ENCODE peak calls at places on chromosomes 1 and 21, in ten cellular contexts. One of them, this sample, is unnamed. For H3K4me1, the result is how much of the 10 kb centered on the place peaks cover.

GRCh38 chr21:37636152-37636860 is 269.7 kb downstream of the DYRK1A start:
- DNase-seq in GM23338: no peak
- DNase-seq in fibroblast of lung: peak
- DNase-seq in Panc1: peak
- DNase-seq in cardiac muscle cell: peak
- DNase-seq in A549: peak
- DNase-seq in stomach: no peak
- DNase-seq in right lobe of liver: no peak
- DNase-seq in HepG2: no peak
- DNase-seq in transverse colon: no peak
- DNase-seq in this sample: no peak

GRCh38 chr1:168824418-168824817 is 95.4 kb upstream of the DPT start:
- DNase-seq in cardiac muscle cell: no peak
- DNase-seq in HepG2: no peak
- DNase-seq in GM23338: no peak
- DNase-seq in transverse colon: no peak
- DNase-seq in A549: no peak
- DNase-seq in Panc1: no peak
- DNase-seq in fibroblast of lung: no peak
- DNase-seq in stomach: no peak
- DNase-seq in right lobe of liver: no peak
- DNase-seq in this sample: no peak

GRCh38 chr1:154975409-154976205 is 1.1 kb downstream of the CKS1B start:
- DNase-seq in Panc1: no peak
- DNase-seq in transverse colon: peak
- DNase-seq in GM23338: peak
- DNase-seq in HepG2: no peak
- DNase-seq in right lobe of liver: peak
- DNase-seq in A549: no peak
- DNase-seq in cardiac muscle cell: peak
- DNase-seq in fibroblast of lung: peak
- DNase-seq in stomach: peak
- DNase-seq in this sample: no peak

GRCh38 chr1:219567341-219567947 is 45.5 kb downstream of the ZC3H11B start:
- DNase-seq in GM23338: peak
- DNase-seq in Panc1: peak
- DNase-seq in A549: no peak
- DNase-seq in transverse colon: no peak
- DNase-seq in cardiac muscle cell: peak
- DNase-seq in stomach: no peak
- DNase-seq in fibroblast of lung: peak
- DNase-seq in right lobe of liver: no peak
- DNase-seq in HepG2: peak
- DNase-seq in this sample: peak

GRCh38 chr1:166133276-166133841 is 33.4 kb downstream of the FAM78B start:
- DNase-seq in A549: no peak
- DNase-seq in transverse colon: no peak
- DNase-seq in stomach: no peak
- DNase-seq in Panc1: peak
- DNase-seq in cardiac muscle cell: no peak
- DNase-seq in right lobe of liver: no peak
- DNase-seq in HepG2: no peak
- DNase-seq in GM23338: peak
- DNase-seq in fibroblast of lung: no peak
- DNase-seq in this sample: peak

GRCh38 chr21:38787461-38788274 is 18.1 kb upstream of the ETS2 start:
- DNase-seq in stomach: peak
- DNase-seq in Panc1: no peak
- DNase-seq in transverse colon: peak
- DNase-seq in right lobe of liver: peak
- DNase-seq in fibroblast of lung: peak
- DNase-seq in A549: peak
- DNase-seq in GM23338: peak
- DNase-seq in HepG2: peak
- DNase-seq in cardiac muscle cell: no peak
- DNase-seq in this sample: peak

GRCh38 chr1:179142889-179143299 is 61.0 kb downstream of the TOR3A start:
- DNase-seq in cardiac muscle cell: no peak
- DNase-seq in transverse colon: no peak
- DNase-seq in Panc1: peak
- DNase-seq in stomach: no peak
- DNase-seq in GM23338: no peak
- DNase-seq in right lobe of liver: no peak
- DNase-seq in fibroblast of lung: peak
- DNase-seq in HepG2: peak
- DNase-seq in A549: peak
- DNase-seq in this sample: peak

GRCh38 chr1:224852901-224853568 is 76.4 kb upstream of the DNAH14 start:
- DNase-seq in fibroblast of lung: peak
- DNase-seq in transverse colon: no peak
- DNase-seq in cardiac muscle cell: peak
- DNase-seq in A549: peak
- DNase-seq in GM23338: peak
- DNase-seq in HepG2: peak
- DNase-seq in Panc1: peak
- DNase-seq in right lobe of liver: no peak
- DNase-seq in stomach: no peak
- DNase-seq in this sample: peak

GRCh38 chr1:202578565-202578964 is 131.7 kb downstream of the SYT2 start:
- DNase-seq in A549: no peak
- DNase-seq in stomach: no peak
- DNase-seq in Panc1: no peak
- DNase-seq in HepG2: no peak
- DNase-seq in right lobe of liver: no peak
- DNase-seq in cardiac muscle cell: no peak
- DNase-seq in GM23338: no peak
- DNase-seq in fibroblast of lung: peak
- DNase-seq in transverse colon: no peak
- DNase-seq in this sample: peak

GRCh38 chr1:33093004-33093403 is 12.1 kb downstream of the AZIN2 start:
- DNase-seq in HepG2: no peak
- DNase-seq in A549: no peak
- DNase-seq in stomach: no peak
- DNase-seq in cardiac muscle cell: no peak
- DNase-seq in fibroblast of lung: no peak
- DNase-seq in Panc1: no peak
- DNase-seq in GM23338: peak
- DNase-seq in transverse colon: no peak
- DNase-seq in right lobe of liver: no peak
- DNase-seq in this sample: no peak

GRCh38 chr1:112501810-112502641 is 6.7 kb upstream of the WNT2B start:
- DNase-seq in A549: peak
- DNase-seq in transverse colon: peak
- DNase-seq in HepG2: peak
- DNase-seq in stomach: peak
- DNase-seq in right lobe of liver: peak
- DNase-seq in fibroblast of lung: peak
- DNase-seq in Panc1: peak
- DNase-seq in cardiac muscle cell: peak
- DNase-seq in GM23338: peak
- DNase-seq in this sample: peak

GRCh38 chr1:117493906-117494305 is 111.9 kb upstream of the TENT5C start:
- DNase-seq in cardiac muscle cell: no peak
- DNase-seq in fibroblast of lung: no peak
- DNase-seq in A549: no peak
- DNase-seq in Panc1: no peak
- DNase-seq in transverse colon: no peak
- DNase-seq in stomach: no peak
- DNase-seq in GM23338: no peak
- DNase-seq in right lobe of liver: no peak
- DNase-seq in HepG2: no peak
- DNase-seq in this sample: no peak

GRCh38 chr1:108708726-108709660 is 3.7 kb upstream of the FNDC7 start:
- DNase-seq in GM23338: peak
- DNase-seq in A549: peak
- DNase-seq in right lobe of liver: no peak
- DNase-seq in HepG2: no peak
- DNase-seq in cardiac muscle cell: no peak
- DNase-seq in Panc1: no peak
- DNase-seq in transverse colon: peak
- DNase-seq in stomach: no peak
- DNase-seq in fibroblast of lung: no peak
- DNase-seq in this sample: peak

GRCh38 chr1:109769335-109770078 is 5.8 kb upstream of the EPS8L3 start:
- DNase-seq in Panc1: no peak
- DNase-seq in GM23338: no peak
- DNase-seq in transverse colon: peak
- DNase-seq in right lobe of liver: peak
- DNase-seq in fibroblast of lung: peak
- DNase-seq in stomach: peak
- DNase-seq in A549: no peak
- DNase-seq in HepG2: no peak
- DNase-seq in cardiac muscle cell: no peak
- DNase-seq in this sample: no peak

DNA sequence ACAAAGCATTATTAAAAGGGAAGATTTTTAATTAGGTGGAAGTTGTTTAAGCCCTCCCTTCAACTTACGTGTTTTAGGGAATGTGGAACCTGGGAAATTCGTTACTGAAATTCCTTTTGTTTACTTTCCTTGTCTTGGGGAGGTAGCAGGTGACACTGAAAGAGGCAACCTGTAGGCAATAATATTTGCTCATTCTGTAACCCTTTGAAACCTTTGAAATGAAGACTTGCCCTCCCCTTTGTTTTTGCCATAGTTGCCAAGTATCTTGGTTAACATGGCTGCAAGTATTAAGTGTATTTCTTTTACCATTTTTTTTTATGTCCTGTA is 1.7 kb downstream of the MRPS6 start:
- DNase-seq in right lobe of liver: no peak
- DNase-seq in A549: no peak
- DNase-seq in Panc1: no peak
- DNase-seq in HepG2: no peak
- DNase-seq in GM23338: no peak
- DNase-seq in transverse colon: no peak
- DNase-seq in stomach: no peak
- DNase-seq in cardiac muscle cell: no peak
- DNase-seq in fibroblast of lung: no peak
- DNase-seq in this sample: no peak
- H3K4me1 ChIP-seq in right lobe of liver: under half
- H3K4me1 ChIP-seq in A549: under half
- H3K4me1 ChIP-seq in Panc1: under half
- H3K4me1 ChIP-seq in HepG2: under half
- H3K4me1 ChIP-seq in GM23338: under half
- H3K4me1 ChIP-seq in transverse colon: half or more
- H3K4me1 ChIP-seq in stomach: under half
- H3K4me1 ChIP-seq in cardiac muscle cell: under half
- H3K4me1 ChIP-seq in fibroblast of lung: under half
- H3K4me1 ChIP-seq in this sample: under half

GRCh38 chr1:191643060-191643459 is 515.2 kb upstream of the RGS18 start:
- DNase-seq in stomach: no peak
- DNase-seq in transverse colon: no peak
- DNase-seq in A549: no peak
- DNase-seq in cardiac muscle cell: no peak
- DNase-seq in GM23338: no peak
- DNase-seq in HepG2: no peak
- DNase-seq in fibroblast of lung: no peak
- DNase-seq in Panc1: no peak
- DNase-seq in right lobe of liver: no peak
- DNase-seq in this sample: no peak

GRCh38 chr1:191641420-191642215 is 516.6 kb upstream of the RGS18 start:
- DNase-seq in GM23338: no peak
- DNase-seq in A549: no peak
- DNase-seq in transverse colon: no peak
- DNase-seq in stomach: no peak
- DNase-seq in fibroblast of lung: peak
- DNase-seq in HepG2: no peak
- DNase-seq in right lobe of liver: no peak
- DNase-seq in Panc1: peak
- DNase-seq in cardiac muscle cell: no peak
- DNase-seq in this sample: no peak
- H3K27ac ChIP-seq in GM23338: no peak
- H3K27ac ChIP-seq in A549: no peak
- H3K27ac ChIP-seq in transverse colon: no peak
- H3K27ac ChIP-seq in stomach: no peak
- H3K27ac ChIP-seq in fibroblast of lung: no peak
- H3K27ac ChIP-seq in HepG2: no peak
- H3K27ac ChIP-seq in right lobe of liver: no peak
- H3K27ac ChIP-seq in Panc1: peak
- H3K27ac ChIP-seq in cardiac muscle cell: no peak
- H3K27ac ChIP-seq in this sample: no peak

GRCh38 chr1:175193339-175193950 is 869 bp upstream of the KIAA0040 start:
- DNase-seq in HepG2: no peak
- DNase-seq in right lobe of liver: no peak
- DNase-seq in fibroblast of lung: no peak
- DNase-seq in transverse colon: no peak
- DNase-seq in stomach: no peak
- DNase-seq in A549: no peak
- DNase-seq in Panc1: no peak
- DNase-seq in cardiac muscle cell: no peak
- DNase-seq in GM23338: peak
- DNase-seq in this sample: no peak

GRCh38 chr1:175195281-175195680 is 2.7 kb upstream of the KIAA0040 start:
- DNase-seq in HepG2: no peak
- DNase-seq in cardiac muscle cell: no peak
- DNase-seq in A549: no peak
- DNase-seq in transverse colon: no peak
- DNase-seq in Panc1: no peak
- DNase-seq in right lobe of liver: no peak
- DNase-seq in GM23338: no peak
- DNase-seq in stomach: no peak
- DNase-seq in fibroblast of lung: no peak
- DNase-seq in this sample: no peak

GRCh38 chr1:175192630-175193338 is at the start of gene KIAA0040:
- DNase-seq in fibroblast of lung: peak
- DNase-seq in right lobe of liver: peak
- DNase-seq in stomach: peak
- DNase-seq in A549: peak
- DNase-seq in cardiac muscle cell: peak
- DNase-seq in GM23338: peak
- DNase-seq in HepG2: peak
- DNase-seq in Panc1: no peak
- DNase-seq in transverse colon: peak
- DNase-seq in this sample: peak

GRCh38 chr1:175191654-175192053 is 922 bp downstream of the KIAA0040 start:
- DNase-seq in transverse colon: peak
- DNase-seq in A549: no peak
- DNase-seq in right lobe of liver: no peak
- DNase-seq in stomach: no peak
- DNase-seq in fibroblast of lung: no peak
- DNase-seq in Panc1: no peak
- DNase-seq in HepG2: no peak
- DNase-seq in GM23338: peak
- DNase-seq in cardiac muscle cell: no peak
- DNase-seq in this sample: no peak

GRCh38 chr1:175192111-175192629 is 406 bp downstream of the KIAA0040 start:
- DNase-seq in transverse colon: peak
- DNase-seq in stomach: peak
- DNase-seq in fibroblast of lung: no peak
- DNase-seq in Panc1: no peak
- DNase-seq in A549: no peak
- DNase-seq in cardiac muscle cell: peak
- DNase-seq in GM23338: peak
- DNase-seq in HepG2: no peak
- DNase-seq in right lobe of liver: peak
- DNase-seq in this sample: peak
- TF ChIP-seq CTCF in transverse colon: no peak
- TF ChIP-seq CTCF in stomach: no peak
- TF ChIP-seq CTCF in fibroblast of lung: no peak
- TF ChIP-seq CTCF in Panc1: no peak
- TF ChIP-seq CTCF in A549: no peak
- TF ChIP-seq CTCF in cardiac muscle cell: no peak
- TF ChIP-seq CTCF in GM23338: no peak
- TF ChIP-seq CTCF in HepG2: no peak
- TF ChIP-seq CTCF in right lobe of liver: peak
- TF ChIP-seq CTCF in this sample: no peak

GRCh38 chr1:58065520-58065919 is 481.0 kb downstream of the OMA1 start:
- DNase-seq in HepG2: peak
- DNase-seq in fibroblast of lung: no peak
- DNase-seq in transverse colon: no peak
- DNase-seq in right lobe of liver: no peak
- DNase-seq in stomach: no peak
- DNase-seq in A549: no peak
- DNase-seq in Panc1: no peak
- DNase-seq in cardiac muscle cell: peak
- DNase-seq in GM23338: peak
- DNase-seq in this sample: no peak
- H3K4me1 ChIP-seq in HepG2: under half
- H3K4me1 ChIP-seq in fibroblast of lung: under half
- H3K4me1 ChIP-seq in transverse colon: under half
- H3K4me1 ChIP-seq in right lobe of liver: under half
- H3K4me1 ChIP-seq in stomach: under half
- H3K4me1 ChIP-seq in A549: under half
- H3K4me1 ChIP-seq in Panc1: under half
- H3K4me1 ChIP-seq in cardiac muscle cell: under half
- H3K4me1 ChIP-seq in GM23338: under half
- H3K4me1 ChIP-seq in this sample: under half

This sample was measured in A673.